ENCODE peak calls at places on chromosomes 5 and 9, in five cellular contexts. V is fibroblast of mammary gland, Z is esophagus squamous epithelium, U is cardiac fibroblast, K is breast epithelium. R is an unnamed sample.

GRCh38 chr9:132935021-132935420 is 9.4 kb downstream of the TSC1 start:
- DNase-seq in V (no peak), Z (no peak), U (no peak), K (no peak), R (no peak)

GRCh38 chr9:114803886-114804285 is 2.0 kb downstream of the TNFSF15 start:
- DNase-seq in V (no peak), Z (no peak), U (no peak), K (no peak), R (no peak)

GRCh38 chr5:54844905-54845566 is 140.4 kb downstream of the ESM1 start:
- DNase-seq in V (peak), Z (no peak), U (peak), K (no peak), R (no peak)

GRCh38 chr5:74093501-74093993 is 467.6 kb downstream of the ARHGEF28 start:
- DNase-seq in V (no peak), Z (no peak), U (no peak), K (no peak), R (no peak)

GRCh38 chr9:94743035-94743954 is 16.8 kb downstream of the AOPEP start:
- DNase-seq in V (no peak), Z (no peak), U (peak), K (no peak), R (no peak)

GRCh38 chr9:38205279-38205678 is 136.3 kb upstream of the SHB start:
- DNase-seq in V (no peak), Z (no peak), U (no peak), K (no peak), R (no peak)

GRCh38 chr9:18761742-18762141 is 271.3 kb downstream of the SAXO1 start:
- DNase-seq in V (no peak), Z (no peak), U (no peak), K (no peak), R (no peak)

GRCh38 chr5:169584998-169585451 is 1.5 kb downstream of the SPDL1 start:
- DNase-seq in V (no peak), Z (no peak), U (no peak), K (no peak), R (no peak)

GRCh38 chr9:125189011-125189360 is 617 bp downstream of the PPP6C start:
- DNase-seq in V (no peak), Z (no peak), U (no peak), K (no peak), R (peak)

GRCh38 chr5:34690898-34691297 is 34.8 kb downstream of the RAI14 start:
- DNase-seq in V (no peak), Z (no peak), U (no peak), K (no peak), R (no peak)

GRCh38 chr9:72931437-72931836 is 21.4 kb downstream of the ALDH1A1 start:
- DNase-seq in V (no peak), Z (no peak), U (no peak), K (no peak), R (no peak)

GRCh38 chr9:72931897-72932296 is 21.0 kb downstream of the ALDH1A1 start:
- DNase-seq in V (no peak), Z (no peak), U (no peak), K (no peak), R (no peak)

GRCh38 chr9:72932669-72933068 is 20.2 kb downstream of the ALDH1A1 start:
- DNase-seq in V (no peak), Z (no peak), U (no peak), K (no peak), R (no peak)

GRCh38 chr9:72929542-72929941 is 23.3 kb downstream of the ALDH1A1 start:
- DNase-seq in V (no peak), Z (no peak), U (no peak), K (no peak), R (no peak)

GRCh38 chr9:72930828-72931227 is 22.0 kb downstream of the ALDH1A1 start:
- DNase-seq in V (no peak), Z (no peak), U (no peak), K (no peak), R (no peak)
- TF ChIP-seq CTCF in V (no peak), Z (no peak), U (no peak), K (no peak), R (no peak)

GRCh38 chr5:64506567-64507321 is 929 bp downstream of the RGS7BP start:
- DNase-seq in V (peak), Z (no peak), U (no peak), K (no peak), R (no peak)
- TF ChIP-seq CTCF in V (no peak), Z (peak), U (no peak), K (no peak), R (no peak)

GRCh38 chr5:101024299-101024698 is 121.2 kb upstream of the ST8SIA4 start:
- DNase-seq in V (no peak), Z (no peak), U (no peak), K (no peak), R (no peak)

GRCh38 chr5:101012880-101013279 is 109.8 kb upstream of the ST8SIA4 start:
- DNase-seq in V (no peak), Z (no peak), U (no peak), K (no peak), R (no peak)

DNA sequence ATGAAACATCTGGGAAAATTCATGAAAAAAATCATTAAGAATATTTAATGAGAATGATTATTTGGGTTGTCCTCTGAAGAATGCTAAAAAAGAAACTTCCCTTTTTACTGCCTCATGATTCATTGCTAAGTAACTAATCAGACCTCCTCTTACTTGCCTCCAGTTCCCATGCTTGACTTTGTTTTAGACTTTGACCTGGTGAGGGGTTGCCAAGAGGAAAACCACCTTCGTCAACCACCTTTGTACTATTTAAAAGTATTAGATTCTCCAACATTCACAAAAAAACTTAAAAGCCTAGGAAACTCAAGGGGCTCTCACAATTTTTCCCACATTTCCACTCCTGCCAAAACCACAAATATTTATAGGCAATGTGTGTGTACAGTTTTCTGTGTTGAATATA is 115.2 kb upstream of the ST8SIA4 start:
- DNase-seq in V (no peak), Z (no peak), U (no peak), K (no peak), R (no peak)
- TF ChIP-seq CTCF in V (no peak), Z (no peak), U (no peak), K (no peak), R (no peak)

DNA sequence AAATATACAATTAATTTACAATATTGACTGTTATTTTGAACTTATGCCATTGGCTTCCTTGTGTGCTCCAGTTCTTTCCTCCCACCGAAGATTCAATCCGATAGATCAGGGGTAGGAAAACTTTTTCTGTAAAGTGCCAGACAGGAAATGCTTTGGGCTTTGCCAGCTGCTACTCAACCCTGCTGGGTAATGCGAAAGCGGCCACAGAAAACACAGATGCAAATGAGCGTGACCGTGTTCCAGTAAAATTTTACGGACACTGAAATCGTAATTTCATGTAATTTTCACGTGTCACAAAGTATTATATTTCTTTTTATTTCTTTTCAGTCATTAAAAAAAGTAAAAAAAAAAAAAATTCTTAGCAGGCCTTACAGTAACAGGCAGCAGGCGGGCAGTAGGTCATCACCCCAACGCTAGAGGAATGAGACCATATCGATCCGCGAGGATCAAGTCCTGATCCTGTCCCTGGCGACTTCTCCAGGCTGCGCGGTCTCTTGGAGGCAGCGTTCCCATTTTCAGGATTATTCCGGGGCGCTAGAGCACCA is 604 bp downstream of the NMRK1 start:
- DNase-seq in V (peak), Z (no peak), U (peak), K (no peak), R (no peak)
- TF ChIP-seq CTCF in V (no peak), Z (peak), U (no peak), K (no peak), R (no peak)

GRCh38 chr5:1824903-1825841 is 24.0 kb downstream of the NDUFS6 start:
- DNase-seq in V (no peak), Z (no peak), U (no peak), K (no peak), R (no peak)

GRCh38 chr5:1823381-1824034 is 22.3 kb downstream of the NDUFS6 start:
- DNase-seq in V (no peak), Z (no peak), U (no peak), K (no peak), R (no peak)

GRCh38 chr5:1826235-1826980 is 25.2 kb downstream of the NDUFS6 start:
- DNase-seq in V (no peak), Z (no peak), U (no peak), K (no peak), R (peak)

GRCh38 chr5:1821862-1822261 is 20.7 kb downstream of the NDUFS6 start:
- DNase-seq in V (no peak), Z (no peak), U (no peak), K (no peak), R (peak)

GRCh38 chr5:1824109-1824821 is 23.1 kb downstream of the NDUFS6 start:
- DNase-seq in V (no peak), Z (no peak), U (no peak), K (no peak), R (no peak)
- TF ChIP-seq CTCF in V (no peak), Z (no peak), U (no peak), K (no peak), R (no peak)

GRCh38 chr9:85890962-85891361 is 50.0 kb upstream of the NAA35 start:
- DNase-seq in V (no peak), Z (no peak), U (no peak), K (no peak), R (no peak)
- TF ChIP-seq CTCF in V (no peak), Z (no peak), U (no peak), K (no peak), R (no peak)